ENCODE peak calls at places on chromosome 20, in four cellular contexts. C is AG04450, J is cardiac fibroblast, X is AG09319. O is an unnamed sample.

GRCh38 chr20:63846938-63847373 is 14.3 kb upstream of the ABHD16B start:
- DNase-seq in C (no peak), J (no peak), X (no peak), O (no peak)

GRCh38 chr20:25036331-25036936 is 21.5 kb downstream of the ACSS1 start:
- DNase-seq in C (no peak), J (no peak), X (no peak), O (no peak)

GRCh38 chr20:3862333-3862732 is 15.7 kb downstream of the MAVS start:
- DNase-seq in C (no peak), J (no peak), X (no peak), O (no peak)

GRCh38 chr20:16801919-16802651 is 53.9 kb downstream of the OTOR start:
- DNase-seq in C (peak; percentile 16), J (peak; percentile 65), X (peak; percentile 11), O (peak; percentile 33)

GRCh38 chr20:21100590-21101452 is 5.3 kb downstream of the LINC00237 start:
- DNase-seq in C (no peak), J (no peak), X (no peak), O (no peak)

GRCh38 chr20:6665161-6665560 is 102.3 kb upstream of the BMP2 start:
- DNase-seq in C (no peak), J (no peak), X (no peak), O (no peak)

GRCh38 chr20:59448828-59449444 is 148.5 kb downstream of the EDN3 start:
- DNase-seq in C (no peak), J (no peak), X (no peak), O (no peak)

GRCh38 chr20:40991181-40991889 is 37.3 kb upstream of the TOP1 start:
- DNase-seq in C (no peak), J (no peak), X (no peak), O (no peak)

GRCh38 chr20:22719250-22719649 is 134.9 kb upstream of the FOXA2 start:
- DNase-seq in C (no peak), J (no peak), X (no peak), O (no peak)

GRCh38 chr20:64224344-64225165 is 31.0 kb upstream of the PCMTD2 start:
- DNase-seq in C (peak; percentile 87), J (peak; percentile 73), X (peak; percentile 58), O (peak; percentile 93)

GRCh38 chr20:24790746-24791283 is 158.3 kb upstream of the CST7 start:
- DNase-seq in C (no peak), J (no peak), X (no peak), O (no peak)

GRCh38 chr20:36574278-36575065 is 1.1 kb downstream of the TGIF2 start:
- DNase-seq in C (no peak), J (peak; percentile 62), X (no peak), O (no peak)

GRCh38 chr20:42979720-42980119 is 210.0 kb downstream of the PTPRT start:
- DNase-seq in C (no peak), J (no peak), X (no peak), O (no peak)

GRCh38 chr20:50165687-50166554 is 12.4 kb upstream of the PEDS1 start:
- DNase-seq in C (peak; percentile 100), J (peak; percentile 100), X (peak; percentile 99), O (peak; percentile 100)
- TF ChIP-seq CTCF in C (peak; percentile 14), J (no peak), X (no peak), O (peak; percentile 8)

DNA sequence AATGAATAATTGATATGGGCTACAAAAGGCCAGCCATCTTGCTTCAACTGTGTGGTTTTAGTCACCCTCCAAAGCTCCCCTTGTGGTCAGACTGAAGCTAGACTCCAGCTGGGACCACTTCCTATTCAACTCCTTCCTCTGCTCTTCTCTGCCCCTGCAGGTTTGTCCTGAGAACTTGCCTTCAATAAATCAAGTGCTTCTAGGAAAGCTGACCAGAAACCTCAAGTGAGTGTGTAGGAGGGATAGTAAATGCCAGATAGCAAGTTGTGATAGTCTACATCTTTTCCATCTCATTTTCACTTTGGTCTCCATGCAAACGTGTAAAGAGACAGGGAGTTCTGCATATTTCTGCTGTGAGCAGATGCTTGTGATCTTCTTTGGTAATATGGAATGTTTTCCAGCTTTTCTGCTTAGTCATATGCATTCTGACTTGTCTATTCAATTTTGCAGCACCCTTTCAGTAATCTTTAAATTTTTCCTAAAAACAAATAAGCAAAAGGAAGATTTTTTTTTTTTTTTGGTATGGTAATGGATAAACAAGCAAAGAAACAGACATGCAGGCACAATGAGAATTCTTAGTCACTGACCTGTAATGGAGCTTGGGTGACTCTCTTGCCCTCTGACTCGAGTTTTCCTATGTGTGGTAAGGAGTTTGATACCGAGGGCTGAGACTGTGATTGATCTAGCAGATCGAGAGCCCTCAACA is 201.3 kb upstream of the BTBD3 start:
- DNase-seq in C (peak; percentile 71), J (peak; percentile 31), X (peak; percentile 8), O (peak; percentile 93)
- TF ChIP-seq CTCF in C (peak; percentile 75), J (peak; percentile 53), X (peak; percentile 43), O (peak; percentile 69)

GRCh38 chr20:56975838-56976237 is 290.6 kb downstream of the BMP7 start:
- DNase-seq in C (no peak), J (no peak), X (no peak), O (no peak)

GRCh38 chr20:56979125-56979524 is 287.3 kb downstream of the BMP7 start:
- DNase-seq in C (no peak), J (no peak), X (no peak), O (no peak)

GRCh38 chr20:56978475-56978874 is 288.0 kb downstream of the BMP7 start:
- DNase-seq in C (no peak), J (no peak), X (no peak), O (no peak)

GRCh38 chr20:56974499-56975250 is 291.8 kb downstream of the BMP7 start:
- DNase-seq in C (no peak), J (peak; percentile 59), X (peak; percentile 53), O (peak; percentile 52)
- TF ChIP-seq CTCF in C (peak; percentile 68), J (no peak), X (peak; percentile 90), O (peak; percentile 85)

GRCh38 chr20:61980647-61981583 is 84.8 kb downstream of the TAF4 start:
- DNase-seq in C (no peak), J (peak; percentile 18), X (no peak), O (peak; percentile 6)
- TF ChIP-seq CTCF in C (peak; percentile 36), J (peak; percentile 50), X (peak; percentile 43), O (peak; percentile 69)

GRCh38 chr20:60478533-60478932 is 520.3 kb downstream of the CDH26 start:
- DNase-seq in C (no peak), J (no peak), X (no peak), O (no peak)
- TF ChIP-seq CTCF in C (no peak), J (no peak), X (no peak), O (no peak)

GRCh38 chr20:31484001-31484400 is 8.9 kb downstream of the REM1 start:
- DNase-seq in C (no peak), J (no peak), X (no peak), O (no peak)
- TF ChIP-seq CTCF in C (no peak), J (no peak), X (no peak), O (no peak)

DNA sequence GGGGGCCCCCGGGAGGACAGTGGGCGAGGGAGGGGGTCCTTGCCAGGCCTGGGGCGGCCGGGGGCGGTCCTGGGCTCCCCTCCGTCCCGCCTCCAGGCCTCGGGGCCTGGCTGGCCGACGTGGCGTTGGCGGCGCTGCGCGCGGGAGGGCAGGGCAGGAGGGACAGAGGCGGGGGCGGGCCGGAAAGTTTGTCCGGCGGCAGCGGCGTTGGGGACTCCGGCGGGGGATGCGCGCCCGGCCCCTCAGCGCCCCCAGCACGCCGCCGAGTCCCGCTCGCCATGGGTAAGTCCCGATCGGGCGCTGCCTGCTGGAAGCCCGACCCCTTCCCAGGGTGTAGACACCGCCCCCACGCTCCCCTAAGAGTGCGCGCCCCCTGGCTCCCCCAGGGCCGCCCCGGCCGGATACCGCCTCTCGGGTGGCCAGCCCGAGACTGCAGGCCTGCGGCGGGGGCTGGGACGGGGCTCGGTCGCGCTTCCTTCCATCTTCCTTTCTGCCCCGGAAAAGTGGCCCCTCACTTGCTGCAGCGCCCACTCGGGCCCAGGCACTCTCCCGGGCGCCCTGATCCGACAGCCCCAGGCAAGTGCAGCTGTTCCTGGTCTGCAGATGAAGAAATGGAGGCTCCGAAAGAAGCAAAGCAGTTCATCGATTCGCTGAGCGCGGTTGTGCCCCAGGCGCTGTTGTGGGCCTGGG is at the start of gene SLC2A10:
- DNase-seq in C (no peak), J (peak; percentile 70), X (no peak), O (peak; percentile 36)
- TF ChIP-seq CTCF in C (peak; percentile 4), J (no peak), X (peak; percentile 6), O (peak; percentile 58)

DNA sequence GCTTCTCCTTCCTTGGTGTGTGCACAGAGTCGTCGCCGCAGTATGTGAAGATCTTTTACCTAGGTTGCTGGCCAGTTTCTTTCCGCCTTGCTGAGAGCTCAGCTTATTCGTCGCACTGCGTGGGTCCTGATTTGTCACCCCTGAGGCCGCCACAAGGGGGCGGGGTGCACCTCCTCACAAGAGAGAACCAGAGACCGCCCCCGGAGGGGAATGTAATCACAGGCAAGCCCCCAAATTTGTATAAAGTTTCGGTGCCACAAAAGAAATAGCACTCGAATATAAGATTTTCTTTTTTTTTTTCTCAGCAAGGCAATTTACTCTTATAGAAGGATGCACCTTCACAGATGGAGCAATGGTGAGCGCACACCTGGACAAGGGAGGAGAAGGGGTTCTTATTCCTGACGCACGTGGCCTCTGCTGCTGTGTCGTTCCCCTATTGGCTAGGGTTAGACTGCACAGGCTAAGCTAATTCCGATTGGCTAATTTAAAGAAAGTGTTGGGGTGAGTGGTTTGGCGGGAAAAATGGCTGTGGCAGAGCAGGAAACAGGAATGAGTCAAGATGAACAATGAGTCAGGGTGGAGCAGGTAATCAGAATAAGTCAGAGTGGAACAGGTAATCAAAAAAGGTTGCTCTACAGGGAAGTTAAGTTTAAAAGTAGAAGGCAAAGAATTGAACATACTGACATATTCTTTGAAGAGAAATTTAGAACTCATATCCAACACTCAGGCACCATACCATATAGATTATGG is 19.5 kb downstream of the NCOA3 start:
- DNase-seq in C (no peak), J (no peak), X (no peak), O (no peak)
- TF ChIP-seq CTCF in C (no peak), J (peak; percentile 20), X (no peak), O (peak; percentile 62)

GRCh38 chr20:38180781-38181180 is 15.7 kb upstream of the TGM2 start:
- DNase-seq in C (no peak), J (no peak), X (no peak), O (peak; percentile 68)

GRCh38 chr20:38181207-38181693 is 16.2 kb upstream of the TGM2 start:
- DNase-seq in C (no peak), J (no peak), X (no peak), O (peak; percentile 47)

GRCh38 chr20:38178065-38178471 is 13.0 kb upstream of the TGM2 start:
- DNase-seq in C (no peak), J (no peak), X (no peak), O (no peak)

GRCh38 chr20:38178581-38178980 is 13.5 kb upstream of the TGM2 start:
- DNase-seq in C (no peak), J (no peak), X (no peak), O (no peak)

GRCh38 chr20:38179846-38180245 is 14.8 kb upstream of the TGM2 start:
- DNase-seq in C (no peak), J (no peak), X (no peak), O (no peak)
- TF ChIP-seq CTCF in C (no peak), J (no peak), X (no peak), O (no peak)

GRCh38 chr20:33915726-33916331 is 77.9 kb upstream of the RALY start:
- DNase-seq in C (no peak), J (no peak), X (no peak), O (no peak)
- TF ChIP-seq CTCF in C (peak; percentile 38), J (peak; percentile 61), X (peak; percentile 30), O (peak; percentile 78)

O was measured in HFFc6.